ENCODE peak calls at places on chromosomes 16 and 17, in ten cellular contexts. M is prostate gland, K is left ventricle myocardium inferior, B is Peyer's patch, Y is Panc1, C is psoas muscle, A is lung, P is neural progenitor cell, O is RWPE2, W is left lung. Q is an unnamed sample.

GRCh38 chr17:70610161-70610560 is 440.8 kb downstream of the KCNJ2 start:
- DNase-seq in M (no peak), K (no peak), B (no peak), Y (no peak), C (no peak), A (no peak), P (no peak), O (no peak), W (no peak), Q (no peak)

GRCh38 chr17:7561589-7562207 is at the start of gene SENP3:
- DNase-seq in M (peak; percentile 90), K (peak; percentile 91), B (peak; percentile 96), Y (no peak), C (peak; percentile 94), A (peak; percentile 87), P (peak; percentile 97), O (peak; percentile 92), W (peak; percentile 90), Q (peak; percentile 94)

GRCh38 chr17:59830007-59830630 is 62.6 kb downstream of the TUBD1 start:
- DNase-seq in M (no peak), K (no peak), B (peak; percentile 47), Y (no peak), C (no peak), A (no peak), P (no peak), O (no peak), W (no peak), Q (no peak)

GRCh38 chr16:81453091-81453728 is 8.6 kb downstream of the CMIP start:
- DNase-seq in M (no peak), K (no peak), B (no peak), Y (no peak), C (peak; percentile 10), A (no peak), P (no peak), O (no peak), W (no peak), Q (no peak)

GRCh38 chr16:11668590-11669379 is 530 bp downstream of the SNN start:
- DNase-seq in M (no peak), K (no peak), B (peak; percentile 54), Y (no peak), C (peak; percentile 52), A (no peak), P (peak; percentile 86), O (no peak), W (no peak), Q (peak; percentile 72)

GRCh38 chr17:42845918-42846593 is 1.7 kb downstream of the AOC2 start:
- DNase-seq in M (no peak), K (no peak), B (no peak), Y (no peak), C (no peak), A (no peak), P (no peak), O (no peak), W (no peak), Q (no peak)

GRCh38 chr16:89672177-89672941 is 14.1 kb upstream of the CDK10 start:
- DNase-seq in M (no peak), K (no peak), B (no peak), Y (no peak), C (no peak), A (no peak), P (no peak), O (no peak), W (no peak), Q (no peak)

GRCh38 chr17:57570740-57571344 is 174.3 kb downstream of the CCDC182 start:
- DNase-seq in M (peak; percentile 19), K (no peak), B (no peak), Y (no peak), C (no peak), A (no peak), P (no peak), O (no peak), W (no peak), Q (no peak)

GRCh38 chr17:27496005-27496404 is 39.8 kb downstream of the KSR1 start:
- DNase-seq in M (no peak), K (no peak), B (no peak), Y (no peak), C (no peak), A (no peak), P (no peak), O (no peak), W (no peak), Q (no peak)

GRCh38 chr17:27497696-27498095 is 41.4 kb downstream of the KSR1 start:
- DNase-seq in M (peak; percentile 81), K (no peak), B (no peak), Y (no peak), C (no peak), A (no peak), P (no peak), O (no peak), W (no peak), Q (no peak)

GRCh38 chr17:27495460-27495859 is 39.2 kb downstream of the KSR1 start:
- DNase-seq in M (no peak), K (no peak), B (no peak), Y (no peak), C (no peak), A (no peak), P (no peak), O (no peak), W (no peak), Q (no peak)

GRCh38 chr17:27496501-27496943 is 40.3 kb downstream of the KSR1 start:
- DNase-seq in M (peak; percentile 23), K (no peak), B (no peak), Y (no peak), C (no peak), A (peak; percentile 38), P (peak; percentile 69), O (no peak), W (no peak), Q (no peak)

DNA sequence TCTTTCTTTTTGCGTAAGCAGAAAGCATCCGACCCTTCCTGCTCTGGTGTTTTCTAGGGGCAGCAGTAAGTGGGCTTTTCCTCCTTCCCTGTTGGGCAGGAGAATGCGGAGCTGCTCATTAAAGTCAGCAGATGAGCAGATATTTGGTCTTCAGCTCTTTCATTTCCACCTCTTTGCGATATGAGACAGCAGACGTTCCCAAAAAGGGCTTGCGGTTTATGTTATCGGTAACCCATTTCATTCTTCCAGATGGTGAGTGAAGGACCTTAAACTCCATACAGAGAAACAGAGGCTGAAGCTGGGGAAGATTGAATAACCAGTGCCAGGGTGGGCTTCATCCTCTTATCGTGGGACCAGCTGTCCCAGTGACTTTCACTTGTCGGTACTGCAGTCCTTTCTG is 40.7 kb downstream of the KSR1 start:
- DNase-seq in M (no peak), K (no peak), B (no peak), Y (no peak), C (no peak), A (no peak), P (no peak), O (no peak), W (no peak), Q (no peak)
- H3K4me1 ChIP-seq in M (peaks cover 4% of the 10 kb centered on the region), K (peaks cover 33% of the 10 kb centered on the region), B (no peaks in the 10 kb centered on the region), Y (peaks cover 2% of the 10 kb centered on the region), C (peaks cover 20% of the 10 kb centered on the region), A (peaks cover 22% of the 10 kb centered on the region), P (peaks cover 46% of the 10 kb centered on the region), O (peaks cover 11% of the 10 kb centered on the region), W (peaks cover 24% of the 10 kb centered on the region), Q (peaks cover 3% of the 10 kb centered on the region)

GRCh38 chr16:67454852-67455251 is 23.9 kb downstream of the HSD11B2 start:
- DNase-seq in M (no peak), K (no peak), B (no peak), Y (no peak), C (no peak), A (no peak), P (no peak), O (no peak), W (no peak), Q (no peak)

GRCh38 chr16:67454104-67454503 is 23.2 kb downstream of the HSD11B2 start:
- DNase-seq in M (no peak), K (no peak), B (no peak), Y (no peak), C (no peak), A (no peak), P (no peak), O (no peak), W (no peak), Q (no peak)

GRCh38 chr16:67457611-67458010 is 23.3 kb downstream of the ATP6V0D1 start:
- DNase-seq in M (no peak), K (no peak), B (no peak), Y (no peak), C (no peak), A (no peak), P (no peak), O (no peak), W (no peak), Q (peak; percentile 7)

GRCh38 chr16:67458121-67458641 is 22.8 kb downstream of the ATP6V0D1 start:
- DNase-seq in M (no peak), K (peak; percentile 54), B (no peak), Y (no peak), C (peak; percentile 43), A (no peak), P (no peak), O (no peak), W (no peak), Q (peak; percentile 67)

DNA sequence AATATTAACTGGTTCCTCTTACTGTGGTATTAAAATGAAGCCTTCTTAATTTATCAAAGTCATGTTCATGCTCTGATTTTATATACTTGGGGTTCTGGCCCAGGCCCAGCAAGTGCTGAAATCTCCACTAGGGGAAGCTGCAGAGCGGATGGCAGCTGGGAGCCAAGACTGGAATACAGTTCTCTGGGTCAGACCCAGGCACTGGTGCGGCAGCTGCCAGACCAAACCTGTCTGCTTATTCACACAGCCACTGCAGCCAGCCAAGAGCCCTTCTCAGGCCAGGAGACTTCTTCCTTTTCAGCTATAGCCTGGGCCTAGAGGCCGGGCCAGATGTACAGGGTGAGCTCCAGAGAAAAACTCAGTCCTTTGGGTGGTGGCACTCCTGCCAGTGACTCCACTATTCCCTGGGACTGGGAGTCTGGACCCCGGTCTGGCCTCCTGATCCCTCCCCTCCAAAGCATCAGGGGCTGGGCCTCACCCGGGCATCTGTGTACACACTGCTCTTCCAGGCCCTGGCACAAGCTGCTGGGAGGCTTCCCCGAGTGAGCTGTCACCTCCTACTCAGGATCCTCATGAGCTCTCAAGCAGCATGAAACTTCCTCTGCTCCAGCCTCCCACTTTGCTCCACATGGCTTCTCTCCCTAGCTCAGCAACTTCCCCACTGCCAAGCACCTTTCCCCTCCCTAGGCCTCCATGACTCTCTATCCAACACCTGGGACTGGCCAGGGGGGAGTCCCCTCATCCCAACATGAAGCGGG is 24.4 kb downstream of the ATP6V0D1 start:
- DNase-seq in M (peak; percentile 82), K (peak; percentile 72), B (peak; percentile 83), Y (no peak), C (peak; percentile 84), A (peak; percentile 48), P (no peak), O (no peak), W (peak; percentile 57), Q (peak; percentile 81)
- TF ChIP-seq CTCF in M (peak; percentile 40), K (peak; percentile 65), B (peak; percentile 78), Y (no peak), C (peak; percentile 61), A (no peak), P (peak; percentile 36), O (no peak), W (peak; percentile 21), Q (peak; percentile 58)

GRCh38 chr17:11142231-11142630 is 98.8 kb upstream of the SHISA6 start:
- DNase-seq in M (no peak), K (no peak), B (no peak), Y (no peak), C (no peak), A (no peak), P (no peak), O (no peak), W (no peak), Q (peak; percentile 24)
- H3K9me3 ChIP-seq in M (no peaks in the 10 kb centered on the region), K (peaks cover 7% of the 10 kb centered on the region), B (no peaks in the 10 kb centered on the region), Y (no peaks in the 10 kb centered on the region), C (no peaks in the 10 kb centered on the region), A (no peaks in the 10 kb centered on the region), P (no peaks in the 10 kb centered on the region), O (no peaks in the 10 kb centered on the region), W (no peaks in the 10 kb centered on the region), Q (no peaks in the 10 kb centered on the region)

GRCh38 chr16:64416232-64417010 is 705.4 kb downstream of the CDH11 start:
- DNase-seq in M (no peak), K (no peak), B (no peak), Y (no peak), C (no peak), A (no peak), P (no peak), O (no peak), W (no peak), Q (no peak)

GRCh38 chr16:64426131-64426666 is 695.7 kb downstream of the CDH11 start:
- DNase-seq in M (no peak), K (no peak), B (no peak), Y (no peak), C (no peak), A (no peak), P (no peak), O (no peak), W (no peak), Q (no peak)

GRCh38 chr16:64419832-64420231 is 702.0 kb downstream of the CDH11 start:
- DNase-seq in M (no peak), K (no peak), B (no peak), Y (no peak), C (no peak), A (no peak), P (no peak), O (no peak), W (no peak), Q (no peak)

GRCh38 chr16:64417711-64418227 is 704.1 kb downstream of the CDH11 start:
- DNase-seq in M (no peak), K (no peak), B (no peak), Y (no peak), C (no peak), A (no peak), P (no peak), O (no peak), W (no peak), Q (no peak)

GRCh38 chr16:64421515-64421914 is 700.3 kb downstream of the CDH11 start:
- DNase-seq in M (no peak), K (no peak), B (no peak), Y (no peak), C (no peak), A (no peak), P (no peak), O (no peak), W (no peak), Q (peak; percentile 28)
- H3K4me1 ChIP-seq in M (no peaks in the 10 kb centered on the region), K (peaks cover 16% of the 10 kb centered on the region), B (no peaks in the 10 kb centered on the region), Y (no peaks in the 10 kb centered on the region), C (peaks cover 4% of the 10 kb centered on the region), A (no peaks in the 10 kb centered on the region), P (no peaks in the 10 kb centered on the region), O (no peaks in the 10 kb centered on the region), W (no peaks in the 10 kb centered on the region), Q (peaks cover 6% of the 10 kb centered on the region)

Q was measured in mucosa of descending colon.